ENCODE peak calls at places on chromosomes 11 and 22, in four cellular contexts. One of them, this sample, is unnamed. For H3K4me1, the result is how much of the 10 kb centered on the place peaks cover.

GRCh38 chr11:45774786-45775185 is 30.2 kb upstream of the SLC35C1 start:
- DNase-seq in body of pancreas: no peak
- DNase-seq in A549: no peak
- DNase-seq in right lobe of liver: peak
- DNase-seq in this sample: no peak

GRCh38 chr11:46367244-46367915 is 14.1 kb upstream of the MDK start:
- DNase-seq in right lobe of liver: peak
- DNase-seq in A549: peak
- DNase-seq in body of pancreas: peak
- DNase-seq in this sample: peak

GRCh38 chr11:113473983-113474361 is 1.2 kb downstream of the DRD2 start:
- DNase-seq in body of pancreas: no peak
- DNase-seq in A549: peak
- DNase-seq in right lobe of liver: no peak
- DNase-seq in this sample: no peak

GRCh38 chr11:60183595-60184201 is 815 bp upstream of the MS4A6A start:
- DNase-seq in body of pancreas: no peak
- DNase-seq in right lobe of liver: no peak
- DNase-seq in A549: no peak
- DNase-seq in this sample: no peak

GRCh38 chr11:40998888-40999287 is 460.6 kb downstream of the LRRC4C start:
- DNase-seq in A549: no peak
- DNase-seq in body of pancreas: no peak
- DNase-seq in right lobe of liver: no peak
- DNase-seq in this sample: no peak

GRCh38 chr11:124276081-124276480 is 19.9 kb downstream of the OR8G5 start:
- DNase-seq in body of pancreas: no peak
- DNase-seq in right lobe of liver: no peak
- DNase-seq in A549: no peak
- DNase-seq in this sample: no peak

GRCh38 chr11:36155770-36156485 is 133.3 kb downstream of the COMMD9 start:
- DNase-seq in right lobe of liver: no peak
- DNase-seq in A549: no peak
- DNase-seq in body of pancreas: no peak
- DNase-seq in this sample: no peak

GRCh38 chr22:26748845-26749244 is 91.5 kb downstream of the MIAT start:
- DNase-seq in body of pancreas: no peak
- DNase-seq in A549: no peak
- DNase-seq in right lobe of liver: no peak
- DNase-seq in this sample: peak

GRCh38 chr11:124174001-124174400 is 9.1 kb upstream of the OR10D3 start:
- DNase-seq in body of pancreas: no peak
- DNase-seq in right lobe of liver: no peak
- DNase-seq in A549: peak
- DNase-seq in this sample: no peak

GRCh38 chr11:5367461-5368074 is 16.0 kb upstream of the OR51M1 start:
- DNase-seq in body of pancreas: no peak
- DNase-seq in A549: no peak
- DNase-seq in right lobe of liver: no peak
- DNase-seq in this sample: no peak

GRCh38 chr11:57144075-57144474 is 37.7 kb upstream of the LRRC55 start:
- DNase-seq in body of pancreas: no peak
- DNase-seq in A549: no peak
- DNase-seq in right lobe of liver: no peak
- DNase-seq in this sample: no peak

GRCh38 chr11:19664896-19665548 is 47.6 kb upstream of the NAV2 start:
- DNase-seq in A549: no peak
- DNase-seq in body of pancreas: no peak
- DNase-seq in right lobe of liver: no peak
- DNase-seq in this sample: no peak

GRCh38 chr11:88421530-88421929 is 84.0 kb upstream of the CTSC start:
- DNase-seq in right lobe of liver: no peak
- DNase-seq in A549: no peak
- DNase-seq in body of pancreas: no peak
- DNase-seq in this sample: no peak

GRCh38 chr11:2912498-2912897 is 16.7 kb downstream of the PHLDA2 start:
- DNase-seq in right lobe of liver: no peak
- DNase-seq in body of pancreas: peak
- DNase-seq in A549: peak
- DNase-seq in this sample: no peak

GRCh38 chr11:70603756-70604211 is 205.5 kb downstream of the CTTN start:
- DNase-seq in body of pancreas: no peak
- DNase-seq in A549: no peak
- DNase-seq in right lobe of liver: no peak
- DNase-seq in this sample: no peak

GRCh38 chr11:76587810-76588454 is 82.6 kb downstream of the LRRC32 start:
- DNase-seq in body of pancreas: no peak
- DNase-seq in A549: no peak
- DNase-seq in right lobe of liver: no peak
- DNase-seq in this sample: no peak

GRCh38 chr11:94762208-94762607 is 5.9 kb upstream of the AMOTL1 start:
- DNase-seq in A549: peak
- DNase-seq in right lobe of liver: no peak
- DNase-seq in body of pancreas: no peak
- DNase-seq in this sample: no peak

GRCh38 chr11:72069787-72070251 is 10.5 kb downstream of the NUMA1 start:
- DNase-seq in A549: peak
- DNase-seq in body of pancreas: peak
- DNase-seq in right lobe of liver: peak
- DNase-seq in this sample: peak

GRCh38 chr22:42439821-42440674 is 7.8 kb upstream of the NFAM1 start:
- DNase-seq in right lobe of liver: no peak
- DNase-seq in body of pancreas: peak
- DNase-seq in A549: no peak
- DNase-seq in this sample: no peak

GRCh38 chr11:45803981-45804805 is 756 bp upstream of the SLC35C1 start:
- DNase-seq in body of pancreas: peak
- DNase-seq in right lobe of liver: peak
- DNase-seq in A549: peak
- DNase-seq in this sample: peak

GRCh38 chr11:70364745-70365535 is 33.4 kb upstream of the CTTN start:
- DNase-seq in A549: no peak
- DNase-seq in body of pancreas: no peak
- DNase-seq in right lobe of liver: no peak
- DNase-seq in this sample: no peak

GRCh38 chr11:68143310-68143689 is 22.1 kb upstream of the CHKA start:
- DNase-seq in right lobe of liver: no peak
- DNase-seq in body of pancreas: no peak
- DNase-seq in A549: no peak
- DNase-seq in this sample: no peak

GRCh38 chr11:106463154-106463553 is 385.7 kb downstream of the AASDHPPT start:
- DNase-seq in A549: no peak
- DNase-seq in body of pancreas: no peak
- DNase-seq in right lobe of liver: no peak
- DNase-seq in this sample: no peak

GRCh38 chr11:128772814-128773213 is 78.9 kb downstream of the FLI1 start:
- DNase-seq in body of pancreas: peak
- DNase-seq in A549: no peak
- DNase-seq in right lobe of liver: peak
- DNase-seq in this sample: no peak

GRCh38 chr11:44585421-44585820 is 20.0 kb downstream of the CD82 start:
- DNase-seq in right lobe of liver: no peak
- DNase-seq in body of pancreas: no peak
- DNase-seq in A549: no peak
- DNase-seq in this sample: no peak

GRCh38 chr11:74015919-74016684 is 7.2 kb upstream of the UCP3 start:
- DNase-seq in body of pancreas: no peak
- DNase-seq in A549: no peak
- DNase-seq in right lobe of liver: no peak
- DNase-seq in this sample: no peak

GRCh38 chr11:38990139-38990538 is 2392.1 kb upstream of the RAG2 start:
- DNase-seq in body of pancreas: no peak
- DNase-seq in right lobe of liver: no peak
- DNase-seq in A549: no peak
- DNase-seq in this sample: no peak

GRCh38 chr11:45765836-45766235 is 39.1 kb upstream of the SLC35C1 start:
- DNase-seq in body of pancreas: peak
- DNase-seq in right lobe of liver: peak
- DNase-seq in A549: no peak
- DNase-seq in this sample: no peak

GRCh38 chr11:46120711-46121327 is 435 bp downstream of the PHF21A start:
- DNase-seq in right lobe of liver: peak
- DNase-seq in A549: no peak
- DNase-seq in body of pancreas: peak
- DNase-seq in this sample: peak

GRCh38 chr22:38317237-38317994 is at the start of gene CSNK1E:
- DNase-seq in A549: peak
- DNase-seq in right lobe of liver: peak
- DNase-seq in body of pancreas: peak
- DNase-seq in this sample: peak

GRCh38 chr11:19193916-19194315 is 7.9 kb downstream of the CSRP3 start:
- DNase-seq in right lobe of liver: no peak
- DNase-seq in A549: no peak
- DNase-seq in body of pancreas: no peak
- DNase-seq in this sample: no peak

GRCh38 chr11:107929611-107930200 is 1.5 kb downstream of the RAB39A start:
- DNase-seq in right lobe of liver: no peak
- DNase-seq in body of pancreas: no peak
- DNase-seq in A549: no peak
- DNase-seq in this sample: no peak

GRCh38 chr11:26931248-26931631 is 62.7 kb upstream of the FIBIN start:
- DNase-seq in right lobe of liver: no peak
- DNase-seq in body of pancreas: no peak
- DNase-seq in A549: no peak
- DNase-seq in this sample: no peak

GRCh38 chr11:78840623-78841022 is 266.0 kb upstream of the NARS2 start:
- DNase-seq in A549: no peak
- DNase-seq in right lobe of liver: no peak
- DNase-seq in body of pancreas: no peak
- DNase-seq in this sample: peak

GRCh38 chr11:127674754-127675153 is 674.2 kb upstream of the KIRREL3 start:
- DNase-seq in body of pancreas: no peak
- DNase-seq in right lobe of liver: no peak
- DNase-seq in A549: no peak
- DNase-seq in this sample: no peak

GRCh38 chr11:116837231-116838091 is at the start of gene APOA1:
- DNase-seq in body of pancreas: no peak
- DNase-seq in A549: no peak
- DNase-seq in right lobe of liver: peak
- DNase-seq in this sample: peak
- H3K4me3 ChIP-seq in body of pancreas: no peak
- H3K4me3 ChIP-seq in A549: no peak
- H3K4me3 ChIP-seq in right lobe of liver: peak
- H3K4me3 ChIP-seq in this sample: no peak

DNA sequence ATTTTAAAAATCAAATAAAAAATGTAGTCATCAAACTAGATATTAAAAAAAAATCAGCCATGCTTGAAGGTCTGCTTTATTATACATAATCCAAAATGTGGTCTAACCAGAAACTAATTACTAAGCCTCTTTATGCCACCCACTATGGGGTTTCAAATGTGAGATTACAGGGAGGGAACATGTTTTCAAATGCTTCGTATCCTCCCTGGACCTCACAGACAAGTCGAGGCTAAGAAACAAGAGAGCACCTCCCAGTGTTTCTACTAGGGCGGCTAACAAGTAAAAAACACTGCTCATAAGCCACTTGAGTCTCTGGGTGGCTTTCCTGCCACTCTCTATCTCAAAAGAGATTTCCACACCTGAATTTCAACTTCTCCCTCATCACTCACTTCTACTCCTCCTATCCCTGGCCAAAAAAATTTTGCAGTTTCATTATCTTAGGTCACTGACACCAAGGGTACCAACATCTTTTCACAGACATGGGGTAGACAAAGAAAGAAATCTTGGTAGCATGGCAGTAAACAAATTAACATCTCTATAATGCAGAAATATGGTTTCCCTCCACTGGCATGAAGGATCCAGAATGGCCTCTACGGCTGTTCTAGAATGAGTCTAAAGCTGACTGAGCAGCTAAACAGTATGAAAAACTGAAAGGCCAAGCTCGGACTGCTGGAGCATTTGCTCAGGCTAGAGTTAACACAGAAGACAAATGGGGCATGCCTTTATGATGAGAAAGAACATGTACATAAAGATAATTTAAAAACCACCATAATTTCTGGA is 50.9 kb downstream of the PITPNB start:
- DNase-seq in body of pancreas: no peak
- DNase-seq in right lobe of liver: no peak
- DNase-seq in A549: no peak
- DNase-seq in this sample: no peak
- H3K4me1 ChIP-seq in body of pancreas: half or more
- H3K4me1 ChIP-seq in right lobe of liver: under half
- H3K4me1 ChIP-seq in A549: half or more
- H3K4me1 ChIP-seq in this sample: under half

DNA sequence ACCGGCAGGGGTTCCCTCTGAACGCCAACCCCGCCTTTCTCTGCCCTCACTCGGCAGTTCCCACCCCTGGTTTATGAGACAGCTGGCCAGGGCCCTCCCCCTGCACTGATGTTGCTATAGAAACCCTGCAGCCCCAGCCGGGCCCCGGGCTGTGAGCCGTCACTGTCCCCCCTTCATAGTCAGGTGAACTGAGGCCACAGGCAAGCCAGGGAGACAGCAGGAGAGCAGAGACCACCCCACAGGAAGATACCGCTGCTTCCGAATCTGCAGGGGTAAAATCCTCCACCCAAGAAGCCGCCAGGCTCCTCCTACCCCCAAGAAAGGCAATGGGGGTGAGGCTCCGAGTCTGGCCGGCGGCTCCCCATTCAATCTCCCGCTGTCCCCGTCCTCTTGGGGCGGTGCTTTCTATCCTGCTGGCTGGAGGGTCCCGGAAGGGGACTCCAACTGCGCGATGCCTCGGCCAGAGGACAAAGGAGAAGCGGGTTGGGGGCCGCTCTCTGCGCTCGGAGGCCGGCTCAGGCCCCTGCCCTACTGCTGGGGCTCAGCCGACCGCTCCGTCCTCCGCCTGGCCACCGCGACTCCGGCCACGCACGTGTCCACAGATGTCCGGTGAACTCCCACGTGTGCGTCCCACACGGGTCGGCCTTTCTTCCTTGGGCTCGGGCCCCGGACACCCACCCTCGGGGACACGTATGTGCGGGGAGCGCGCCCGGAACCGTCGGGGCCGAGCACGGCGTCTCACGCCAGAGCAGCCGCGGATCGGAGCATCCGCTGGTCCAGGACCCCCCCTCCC is 585 bp downstream of the SLC25A22 start:
- DNase-seq in A549: peak
- DNase-seq in body of pancreas: peak
- DNase-seq in right lobe of liver: peak
- DNase-seq in this sample: peak
- TF ChIP-seq POLR2A in A549: no peak
- TF ChIP-seq POLR2A in body of pancreas: no peak
- TF ChIP-seq POLR2A in right lobe of liver: no peak
- TF ChIP-seq POLR2A in this sample: no peak

GRCh38 chr11:75557649-75558494 is 4.2 kb upstream of the SERPINH1 start:
- DNase-seq in body of pancreas: no peak
- DNase-seq in A549: no peak
- DNase-seq in right lobe of liver: no peak
- DNase-seq in this sample: peak

GRCh38 chr11:75553889-75554257 is 8.2 kb upstream of the SERPINH1 start:
- DNase-seq in A549: no peak
- DNase-seq in body of pancreas: no peak
- DNase-seq in right lobe of liver: no peak
- DNase-seq in this sample: no peak

GRCh38 chr11:75553182-75553581 is 8.9 kb upstream of the SERPINH1 start:
- DNase-seq in A549: no peak
- DNase-seq in body of pancreas: no peak
- DNase-seq in right lobe of liver: no peak
- DNase-seq in this sample: peak

GRCh38 chr11:75554258-75555022 is 7.6 kb upstream of the SERPINH1 start:
- DNase-seq in right lobe of liver: peak
- DNase-seq in A549: no peak
- DNase-seq in body of pancreas: peak
- DNase-seq in this sample: peak

GRCh38 chr11:75555079-75555811 is 6.8 kb upstream of the SERPINH1 start:
- DNase-seq in A549: no peak
- DNase-seq in right lobe of liver: no peak
- DNase-seq in body of pancreas: no peak
- DNase-seq in this sample: peak
- H3K4me3 ChIP-seq in A549: no peak
- H3K4me3 ChIP-seq in right lobe of liver: no peak
- H3K4me3 ChIP-seq in body of pancreas: no peak
- H3K4me3 ChIP-seq in this sample: peak

This sample was measured in ovary.